ENCODE peak calls at places on chromosome 1, in four cellular contexts. Y is HepG2, I is GM12878, Q is IMR-90. R is an unnamed sample.

GRCh38 chr1:210260087-210260486 is 27.5 kb downstream of the SERTAD4 start:
- DNase-seq in Y (no peak), I (no peak), Q (no peak), R (no peak)

GRCh38 chr1:197149340-197149739 is 2.9 kb upstream of the ASPM start:
- DNase-seq in Y (no peak), I (no peak), Q (no peak), R (no peak)

GRCh38 chr1:231108500-231109254 is 53.2 kb upstream of the TRIM67 start:
- DNase-seq in Y (no peak), I (no peak), Q (no peak), R (no peak)

GRCh38 chr1:165903672-165904071 is 76.3 kb downstream of the UCK2 start:
- DNase-seq in Y (no peak), I (no peak), Q (peak; percentile 80), R (no peak)

GRCh38 chr1:220094016-220094911 is at the start of gene IARS2:
- DNase-seq in Y (peak; percentile 80), I (peak; percentile 42), Q (peak; percentile 82), R (peak; percentile 70)

GRCh38 chr1:214234635-214235025 is 46.3 kb upstream of the SMYD2 start:
- DNase-seq in Y (no peak), I (no peak), Q (peak; percentile 25), R (no peak)

GRCh38 chr1:153742411-153743142 is 14.7 kb downstream of the INTS3 start:
- DNase-seq in Y (peak; percentile 87), I (peak; percentile 80), Q (peak; percentile 56), R (no peak)

GRCh38 chr1:28123461-28123961 is 35.1 kb upstream of the EYA3 start:
- DNase-seq in Y (no peak), I (no peak), Q (peak; percentile 86), R (no peak)

GRCh38 chr1:42186172-42186571 is 21.6 kb upstream of the GUCA2A start:
- DNase-seq in Y (no peak), I (no peak), Q (peak; percentile 57), R (no peak)

GRCh38 chr1:226046240-226046639 is 16.3 kb upstream of the H3-3A start:
- DNase-seq in Y (peak; percentile 73), I (no peak), Q (peak; percentile 89), R (no peak)

GRCh38 chr1:163055531-163055930 is 13.6 kb upstream of the RGS4 start:
- DNase-seq in Y (no peak), I (no peak), Q (no peak), R (no peak)

GRCh38 chr1:66521736-66522365 is 12.1 kb upstream of the SGIP1 start:
- DNase-seq in Y (no peak), I (no peak), Q (peak; percentile 95), R (peak; percentile 27)

GRCh38 chr1:53619811-53620619 is 118.9 kb downstream of the GLIS1 start:
- DNase-seq in Y (no peak), I (no peak), Q (peak; percentile 81), R (no peak)

GRCh38 chr1:172946814-172947507 is 103.8 kb downstream of the TNFSF18 start:
- DNase-seq in Y (no peak), I (no peak), Q (peak; percentile 82), R (no peak)

DNA sequence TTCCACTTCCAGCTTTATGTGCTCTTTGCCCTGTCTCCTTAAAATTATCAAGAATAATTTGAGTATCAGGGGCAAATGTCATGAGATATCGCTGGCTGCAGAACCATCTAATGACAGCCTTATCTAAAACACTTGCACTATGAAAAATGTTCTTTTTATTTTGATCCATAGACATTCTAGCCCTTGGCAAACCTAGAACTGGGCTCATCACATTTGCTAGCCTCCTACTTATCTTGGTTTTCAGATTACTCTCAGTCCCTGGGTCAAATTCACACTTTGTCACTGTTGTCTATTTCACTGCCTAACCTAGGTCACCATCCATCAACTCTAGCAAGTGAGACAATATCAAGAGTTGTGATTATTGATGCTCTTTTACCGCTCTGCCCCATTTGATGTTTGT is 59.9 kb upstream of the IPO9 start:
- DNase-seq in Y (no peak), I (no peak), Q (no peak), R (no peak)
- H3K9ac ChIP-seq in Y (no peak overlapping the region), I (no peak overlapping the region), Q (no peak overlapping the region), R (no peak overlapping the region)

GRCh38 chr1:94602312-94602711 is 60.8 kb upstream of the F3 start:
- DNase-seq in Y (no peak), I (no peak), Q (peak; percentile 82), R (no peak)
- TF ChIP-seq RAD21 in Y (no peak), I (no peak), Q (no peak), R (no peak)

GRCh38 chr1:155297431-155297830 is 3.8 kb downstream of the PKLR start:
- DNase-seq in Y (no peak), I (no peak), Q (no peak), R (no peak)

GRCh38 chr1:155295183-155295941 is 5.9 kb downstream of the PKLR start:
- DNase-seq in Y (no peak), I (no peak), Q (no peak), R (no peak)

GRCh38 chr1:155296660-155297059 is 4.6 kb downstream of the PKLR start:
- DNase-seq in Y (no peak), I (no peak), Q (no peak), R (no peak)

GRCh38 chr1:155294520-155295182 is 6.6 kb downstream of the PKLR start:
- DNase-seq in Y (no peak), I (no peak), Q (no peak), R (no peak)

GRCh38 chr1:155295942-155296267 is 5.3 kb downstream of the PKLR start:
- DNase-seq in Y (no peak), I (no peak), Q (no peak), R (no peak)
- H3K9ac ChIP-seq in Y (no peak overlapping the region), I (no peak overlapping the region), Q (no peak overlapping the region), R (no peak overlapping the region)

GRCh38 chr1:155910621-155911121 is 478 bp downstream of the RIT1 start:
- DNase-seq in Y (no peak), I (no peak), Q (peak; percentile 42), R (no peak)
- TF ChIP-seq RAD21 in Y (no peak), I (peak; percentile 19), Q (no peak), R (no peak)

GRCh38 chr1:61441723-61442262 is 283.1 kb downstream of the TM2D1 start:
- DNase-seq in Y (no peak), I (no peak), Q (no peak), R (no peak)
- H3K9ac ChIP-seq in Y (no peak overlapping the region), I (no peak overlapping the region), Q (no peak overlapping the region), R (no peak overlapping the region)

GRCh38 chr1:204974326-204974725 is 68.7 kb upstream of the CNTN2 start:
- DNase-seq in Y (no peak), I (no peak), Q (no peak), R (no peak)

GRCh38 chr1:204973449-204973848 is 69.6 kb upstream of the CNTN2 start:
- DNase-seq in Y (no peak), I (no peak), Q (no peak), R (no peak)

GRCh38 chr1:204972461-204972860 is 70.6 kb upstream of the CNTN2 start:
- DNase-seq in Y (no peak), I (no peak), Q (no peak), R (no peak)

GRCh38 chr1:204970897-204971296 is 72.1 kb upstream of the CNTN2 start:
- DNase-seq in Y (no peak), I (no peak), Q (no peak), R (no peak)

DNA sequence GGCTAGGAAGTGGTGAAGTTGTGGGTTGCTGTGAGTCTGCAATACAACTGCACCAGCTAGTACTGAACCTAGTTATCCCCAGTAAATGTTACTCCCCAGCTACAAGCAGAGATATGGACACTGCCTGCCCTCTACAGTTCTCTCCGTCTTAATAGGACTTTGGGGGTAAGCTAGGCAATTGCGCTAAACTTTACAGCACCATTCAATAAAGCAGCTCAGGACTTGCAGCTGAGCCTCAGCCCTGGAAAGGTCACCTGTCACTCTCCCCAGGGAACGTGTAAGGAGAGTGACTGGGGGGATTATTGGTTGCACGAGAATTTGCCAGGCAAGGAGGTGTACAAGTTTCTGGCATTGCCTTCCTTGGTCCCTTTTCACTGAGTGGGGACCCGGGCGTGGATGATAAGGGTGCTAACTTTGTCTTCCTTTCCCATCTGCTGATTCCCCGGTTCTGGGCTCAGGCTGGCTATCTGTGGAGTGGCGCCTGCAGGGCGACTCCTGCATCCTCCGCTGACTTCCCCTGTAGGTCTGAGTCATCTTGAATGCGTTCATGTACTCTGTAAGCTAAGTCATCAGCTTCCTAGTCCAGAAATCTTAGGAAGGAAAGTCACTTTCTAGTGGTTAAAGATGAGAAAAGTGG is 71.2 kb upstream of the CNTN2 start:
- DNase-seq in Y (no peak), I (no peak), Q (peak; percentile 63), R (no peak)
- TF ChIP-seq RAD21 in Y (no peak), I (no peak), Q (no peak), R (no peak)

GRCh38 chr1:112396668-112397025 is 633 bp downstream of the CTTNBP2NL start:
- DNase-seq in Y (no peak), I (no peak), Q (peak; percentile 21), R (no peak)
- H3K9ac ChIP-seq in Y (peak overlapping the region; percentile 66), I (peak overlapping the region; percentile 87), Q (peak overlapping the region; percentile 98), R (peak overlapping the region; percentile 84)

R was measured in HCT116.